ENCODE peak calls at places on chromosomes 1 and 21, in six cellular contexts. U is Peyer's patch, Q is transverse colon, W is suprapubic skin, B is prostate gland, A is body of pancreas. T is an unnamed sample.

GRCh38 chr1:154957258-154957657 is 1.4 kb upstream of the PBXIP1 start:
- DNase-seq in U (no peak), W (no peak), A (no peak), Q (no peak), B (no peak), T (no peak)

GRCh38 chr21:29077651-29078090 is 4.2 kb upstream of the CCT8 start:
- DNase-seq in U (peak; percentile 35), B (peak; percentile 26), Q (no peak), W (no peak), A (peak; percentile 49), T (no peak)

GRCh38 chr1:14183312-14183711 is 415.2 kb upstream of the KAZN start:
- DNase-seq in Q (no peak), U (no peak), B (no peak), A (no peak), W (no peak), T (no peak)

GRCh38 chr1:35807614-35808375 is at the start of gene AGO4:
- DNase-seq in B (peak; percentile 47), A (peak; percentile 70), U (peak; percentile 38), Q (peak; percentile 55), W (no peak), T (peak; percentile 79)

GRCh38 chr1:74674278-74675048 is 871 bp upstream of the ERICH3 start:
- DNase-seq in Q (no peak), B (no peak), U (no peak), W (no peak), A (no peak), T (no peak)

GRCh38 chr1:12578860-12579422 is 39.1 kb downstream of the DHRS3 start:
- DNase-seq in W (no peak), Q (no peak), U (no peak), A (no peak), B (no peak), T (no peak)

GRCh38 chr1:3671371-3672180 is 19.3 kb downstream of the TP73 start:
- DNase-seq in B (no peak), W (no peak), A (peak; percentile 29), Q (no peak), U (no peak), T (peak; percentile 49)

GRCh38 chr1:5563861-5564577 is 428.2 kb downstream of the NPHP4 start:
- DNase-seq in B (no peak), A (no peak), Q (no peak), W (no peak), U (no peak), T (no peak)

GRCh38 chr21:42193131-42193671 is 25.7 kb upstream of the ABCG1 start:
- DNase-seq in W (no peak), A (no peak), B (no peak), U (no peak), Q (no peak), T (no peak)

GRCh38 chr1:222071313-222071886 is 329.5 kb upstream of the DUSP10 start:
- DNase-seq in B (no peak), A (peak; percentile 42), Q (no peak), W (no peak), U (no peak), T (no peak)

GRCh38 chr1:222129041-222129440 is 387.2 kb upstream of the DUSP10 start:
- DNase-seq in W (no peak), Q (no peak), B (no peak), U (no peak), A (no peak), T (no peak)

GRCh38 chr1:16013220-16013907 is 4.5 kb downstream of the HSPB7 start:
- DNase-seq in W (no peak), U (peak; percentile 28), A (peak; percentile 67), B (peak; percentile 59), Q (peak; percentile 70), T (no peak)

GRCh38 chr1:167562697-167563096 is 9.1 kb upstream of the CREG1 start:
- DNase-seq in A (no peak), Q (no peak), U (no peak), W (no peak), B (no peak), T (no peak)

GRCh38 chr21:34734696-34735095 is 65.9 kb downstream of the CLIC6 start:
- DNase-seq in W (no peak), B (peak; percentile 75), A (no peak), Q (no peak), U (no peak), T (no peak)

GRCh38 chr1:89802036-89802435 is 18.8 kb upstream of the LRRC8D start:
- DNase-seq in B (no peak), W (no peak), A (no peak), Q (no peak), U (no peak), T (no peak)

GRCh38 chr1:87394462-87394861 is 65.8 kb downstream of the LMO4 start:
- DNase-seq in W (no peak), Q (no peak), B (no peak), A (no peak), U (no peak), T (no peak)

GRCh38 chr1:107529511-107530149 is 388.8 kb downstream of the NTNG1 start:
- DNase-seq in Q (peak; percentile 19), W (no peak), A (peak; percentile 25), U (peak; percentile 22), B (peak; percentile 68), T (no peak)

GRCh38 chr21:38306833-38307232 is 50.0 kb downstream of the KCNJ15 start:
- DNase-seq in A (no peak), Q (no peak), W (no peak), U (no peak), B (no peak), T (no peak)

GRCh38 chr1:9371391-9371935 is 78.8 kb downstream of the SPSB1 start:
- DNase-seq in A (peak; percentile 24), Q (peak; percentile 54), U (no peak), W (no peak), B (peak; percentile 16), T (no peak)

GRCh38 chr1:77536813-77537212 is 145.6 kb downstream of the ZZZ3 start:
- DNase-seq in A (no peak), Q (no peak), W (no peak), U (no peak), B (no peak), T (no peak)

GRCh38 chr1:156801409-156802121 is 15.1 kb downstream of the SH2D2A start:
- DNase-seq in U (peak; percentile 8), A (peak; percentile 13), W (no peak), B (no peak), Q (no peak), T (no peak)

GRCh38 chr1:85343612-85344255 is 67.3 kb upstream of the BCL10 start:
- DNase-seq in U (no peak), Q (no peak), A (no peak), W (no peak), B (no peak), T (no peak)

GRCh38 chr1:199279872-199280649 is 641.2 kb downstream of the PTPRC start:
- DNase-seq in Q (no peak), B (no peak), U (no peak), W (no peak), A (no peak), T (no peak)

GRCh38 chr1:24216254-24216653 is 29.2 kb upstream of the IFNLR1 start:
- DNase-seq in W (no peak), B (peak; percentile 62), Q (no peak), A (peak; percentile 69), U (no peak), T (no peak)

GRCh38 chr1:101507547-101507971 is 270.7 kb downstream of the S1PR1 start:
- DNase-seq in W (no peak), A (no peak), B (no peak), Q (no peak), U (no peak), T (no peak)

GRCh38 chr1:189962171-189962570 is 515.5 kb downstream of the BRINP3 start:
- DNase-seq in W (no peak), Q (no peak), B (no peak), U (no peak), A (no peak), T (no peak)

GRCh38 chr1:212291505-212292134 is 6.4 kb downstream of the PPP2R5A start:
- DNase-seq in U (no peak), B (peak; percentile 9), Q (no peak), W (no peak), A (no peak), T (no peak)

GRCh38 chr1:201357636-201358348 is 19.7 kb downstream of the TNNT2 start:
- DNase-seq in W (no peak), U (no peak), A (no peak), Q (no peak), B (no peak), T (no peak)

GRCh38 chr1:103160281-103160680 is 52.0 kb upstream of the COL11A1 start:
- DNase-seq in B (no peak), Q (no peak), U (no peak), W (no peak), A (no peak), T (no peak)
- TF ChIP-seq POLR2A in B (no peak), Q (no peak), U (no peak), W (no peak), A (no peak), T (no peak)

GRCh38 chr1:93565496-93566221 is 116.0 kb downstream of the BCAR3 start:
- DNase-seq in Q (no peak), W (no peak), U (no peak), A (no peak), B (no peak), T (no peak)
- H3K27me3 ChIP-seq in Q (no peaks in the 10 kb centered on the region), W (no peaks in the 10 kb centered on the region), U (no peaks in the 10 kb centered on the region), A (no peaks in the 10 kb centered on the region), B (no peaks in the 10 kb centered on the region), T (no peaks in the 10 kb centered on the region)

GRCh38 chr1:91500756-91501526 is at the start of gene CDC7:
- DNase-seq in Q (peak; percentile 91), A (peak; percentile 91), U (peak; percentile 82), B (peak; percentile 87), W (peak; percentile 95), T (peak; percentile 92)
- TF ChIP-seq POLR2A in Q (no peak), A (peak; percentile 26), U (no peak), B (no peak), W (no peak), T (peak; percentile 15)

GRCh38 chr1:1305300-1306069 is 2.2 kb downstream of the ACAP3 start:
- DNase-seq in B (peak; percentile 42), A (peak; percentile 53), Q (peak; percentile 89), W (no peak), U (peak; percentile 78), T (peak; percentile 59)

GRCh38 chr1:1304331-1305299 is 3.1 kb downstream of the ACAP3 start:
- DNase-seq in Q (peak; percentile 78), U (peak; percentile 37), W (peak; percentile 91), A (peak; percentile 72), B (peak; percentile 69), T (no peak)

GRCh38 chr1:1302006-1302430 is 5.7 kb downstream of the ACAP3 start:
- DNase-seq in W (no peak), Q (no peak), A (no peak), B (no peak), U (no peak), T (no peak)

GRCh38 chr1:1302951-1303509 is 4.7 kb downstream of the ACAP3 start:
- DNase-seq in U (no peak), Q (no peak), A (no peak), W (no peak), B (no peak), T (no peak)

DNA sequence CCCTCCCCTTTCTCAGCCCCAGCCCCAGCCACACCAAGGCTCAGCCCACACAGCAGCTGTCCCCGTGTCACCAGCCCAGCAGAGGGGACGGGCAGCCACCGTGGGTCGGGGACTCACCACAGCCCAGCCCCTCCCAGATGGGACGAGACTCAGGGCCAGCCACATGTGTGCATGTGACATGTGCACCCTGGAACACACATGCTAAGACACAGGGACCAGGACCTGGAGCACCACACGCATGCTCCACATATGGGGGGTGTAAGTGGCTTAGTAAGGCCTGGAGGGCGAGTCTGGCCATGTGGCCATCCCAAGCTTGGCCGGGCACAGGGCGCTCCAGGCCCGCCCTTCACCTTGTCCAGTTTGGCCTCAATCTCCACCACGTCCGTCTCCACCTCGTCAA is 4.0 kb downstream of the ACAP3 start:
- DNase-seq in A (no peak), B (no peak), Q (no peak), U (no peak), W (no peak), T (no peak)
- H3K27me3 ChIP-seq in A (no peaks in the 10 kb centered on the region), B (no peaks in the 10 kb centered on the region), Q (no peaks in the 10 kb centered on the region), U (no peaks in the 10 kb centered on the region), W (no peaks in the 10 kb centered on the region), T (no peaks in the 10 kb centered on the region)